ENCODE peak calls at places on chromosomes 5 and 9, in five cellular contexts. Y is CD4-positive, CD25-positive, alpha-beta regulatory T cell; M is naive thymus-derived CD4-positive, alpha-beta T cell; X is CD8-positive, alpha-beta T cell; B is D341Med. A is an unnamed sample.

GRCh38 chr9:93902780-93903655 is 52.1 kb downstream of the BARX1 start:
- DNase-seq in B (no peak), X (no peak), Y (no peak), M (no peak), A (no peak)

GRCh38 chr5:141413540-141414069 is 818 bp downstream of the PCDHGA10 start:
- DNase-seq in Y (no peak), X (no peak), B (no peak), M (no peak), A (no peak)

GRCh38 chr5:75951158-75951557 is 132.0 kb upstream of the SV2C start:
- DNase-seq in X (no peak), M (no peak), B (no peak), Y (no peak), A (no peak)

GRCh38 chr9:111913159-111913558 is 16.5 kb downstream of the UGCG start:
- DNase-seq in B (no peak), Y (no peak), X (no peak), M (no peak), A (no peak)

GRCh38 chr9:93898502-93899426 is 56.4 kb downstream of the BARX1 start:
- DNase-seq in B (peak; percentile 17), M (no peak), Y (no peak), X (no peak), A (peak; percentile 4)

GRCh38 chr5:67305913-67306710 is 109.5 kb upstream of the CD180 start:
- DNase-seq in B (no peak), Y (no peak), X (no peak), M (no peak), A (no peak)

GRCh38 chr5:73454379-73455036 is 5.9 kb upstream of the FOXD1 start:
- DNase-seq in X (no peak), Y (no peak), M (no peak), B (peak; percentile 65), A (peak; percentile 52)

GRCh38 chr5:159449925-159450324 is 119.6 kb upstream of the IL12B start:
- DNase-seq in X (no peak), B (no peak), M (no peak), Y (no peak), A (no peak)

GRCh38 chr5:176533894-176534611 is 3.1 kb downstream of the RNF44 start:
- DNase-seq in X (no peak), B (peak; percentile 20), Y (peak; percentile 65), M (no peak), A (no peak)

GRCh38 chr9:2355594-2355993 is 266.0 kb upstream of the VLDLR start:
- DNase-seq in B (no peak), X (no peak), Y (no peak), M (no peak), A (no peak)

GRCh38 chr9:36993933-36994764 is 39.9 kb downstream of the PAX5 start:
- DNase-seq in Y (no peak), B (no peak), X (no peak), M (no peak), A (peak; percentile 50)

A was measured in SK-N-SH.